ENCODE peak calls at places on chromosomes 5 and 9, in ten cellular contexts. B, F, Y, W, E, L, Z, K, X and O are unnamed samples.

GRCh38 chr5:177367323-177367848 is 9.7 kb downstream of the RGS14 start:
- DNase-seq in B (no peak), F (no peak), Y (no peak), W (no peak), E (no peak), L (no peak), Z (no peak), K (no peak), X (no peak), O (no peak)

GRCh38 chr9:119853126-119853525 is 483.9 kb upstream of the BRINP1 start:
- DNase-seq in B (no peak), F (no peak), Y (no peak), W (no peak), E (no peak), L (no peak), Z (no peak), K (no peak), X (no peak), O (no peak)

GRCh38 chr5:176408590-176408989 is 7.7 kb downstream of the CLTB start:
- DNase-seq in B (no peak), F (no peak), Y (no peak), W (peak; percentile 46), E (no peak), L (no peak), Z (no peak), K (no peak), X (no peak), O (no peak)

GRCh38 chr5:42557689-42558088 is 134.4 kb downstream of the GHR start:
- DNase-seq in B (no peak), F (no peak), Y (no peak), W (no peak), E (no peak), L (no peak), Z (no peak), K (no peak), X (no peak), O (peak; percentile 74)

GRCh38 chr5:59709833-59710232 is 183.7 kb downstream of the PDE4D start:
- DNase-seq in B (peak; percentile 62), F (no peak), Y (no peak), W (no peak), E (no peak), L (peak; percentile 45), Z (peak; percentile 45), K (no peak), X (no peak), O (no peak)

GRCh38 chr5:42005561-42006153 is 80.6 kb downstream of the FBXO4 start:
- DNase-seq in B (peak; percentile 33), F (no peak), Y (no peak), W (no peak), E (peak; percentile 37), L (no peak), Z (peak; percentile 45), K (peak; percentile 27), X (no peak), O (no peak)

GRCh38 chr5:42876375-42876844 is 64.7 kb upstream of the SELENOP start:
- DNase-seq in B (no peak), F (no peak), Y (no peak), W (no peak), E (no peak), L (no peak), Z (no peak), K (no peak), X (no peak), O (no peak)

GRCh38 chr5:101306391-101307137 is 403.5 kb upstream of the ST8SIA4 start:
- DNase-seq in B (peak; percentile 8), F (no peak), Y (no peak), W (no peak), E (no peak), L (no peak), Z (no peak), K (peak; percentile 78), X (no peak), O (no peak)

GRCh38 chr5:122532035-122532434 is 220.0 kb downstream of the SNCAIP start:
- DNase-seq in B (no peak), F (no peak), Y (no peak), W (no peak), E (peak; percentile 12), L (no peak), Z (no peak), K (peak; percentile 83), X (no peak), O (no peak)

GRCh38 chr5:175868348-175868723 is 3.0 kb upstream of the CPLX2 start:
- DNase-seq in B (no peak), F (no peak), Y (no peak), W (no peak), E (no peak), L (no peak), Z (no peak), K (no peak), X (no peak), O (no peak)

GRCh38 chr5:93915142-93915553 is 173.7 kb upstream of the POU5F2 start:
- DNase-seq in B (peak; percentile 45), F (no peak), Y (no peak), W (no peak), E (peak; percentile 20), L (no peak), Z (no peak), K (peak; percentile 48), X (no peak), O (no peak)

GRCh38 chr5:150649828-150650712 is 9.6 kb downstream of the SYNPO start:
- DNase-seq in B (no peak), F (no peak), Y (no peak), W (no peak), E (no peak), L (no peak), Z (no peak), K (no peak), X (no peak), O (peak; percentile 16)

GRCh38 chr9:114117996-114118830 is 19.1 kb upstream of the KIF12 start:
- DNase-seq in B (no peak), F (no peak), Y (no peak), W (peak; percentile 33), E (no peak), L (no peak), Z (no peak), K (no peak), X (no peak), O (peak; percentile 60)

GRCh38 chr9:106888992-106889631 is 26.1 kb downstream of the ZNF462 start:
- DNase-seq in B (peak; percentile 49), F (no peak), Y (no peak), W (no peak), E (no peak), L (no peak), Z (peak; percentile 86), K (no peak), X (no peak), O (no peak)

GRCh38 chr5:39608024-39608423 is 183.2 kb upstream of the DAB2 start:
- DNase-seq in B (peak; percentile 7), F (no peak), Y (no peak), W (no peak), E (no peak), L (no peak), Z (no peak), K (no peak), X (no peak), O (no peak)

GRCh38 chr5:157456301-157456700 is 3.7 kb upstream of the NIPAL4 start:
- DNase-seq in B (no peak), F (no peak), Y (no peak), W (peak; percentile 24), E (no peak), L (no peak), Z (no peak), K (no peak), X (peak; percentile 75), O (no peak)

GRCh38 chr5:124906339-124907097 is 160.1 kb upstream of the ZNF608 start:
- DNase-seq in B (peak; percentile 96), F (peak; percentile 48), Y (no peak), W (no peak), E (peak; percentile 81), L (peak; percentile 50), Z (peak; percentile 18), K (peak; percentile 56), X (peak; percentile 51), O (peak; percentile 29)

GRCh38 chr5:141923443-141924313 is at the start of gene DELE1:
- DNase-seq in B (peak; percentile 98), F (peak; percentile 96), Y (peak; percentile 92), W (peak; percentile 98), E (peak; percentile 94), L (peak; percentile 70), Z (peak; percentile 99), K (peak; percentile 86), X (peak; percentile 94), O (peak; percentile 96)